ENCODE peak calls at places on chromosomes 3 and 15, in four cellular contexts. T is aorta, Y is cardiac fibroblast, U is left lung. Z is an unnamed sample.
A peak's percentile ranks its signal among the peaks of the same experiment; 100 is the strongest.

GRCh38 chr15:77797270-77797669 is 164.6 kb upstream of the LINGO1 start:
- DNase-seq in T (no peak), Y (no peak), U (no peak), Z (no peak)

GRCh38 chr3:125052671-125053303 is 3.0 kb downstream of the HEG1 start:
- DNase-seq in T (peak; percentile 60), Y (peak; percentile 99), U (no peak), Z (no peak)

GRCh38 chr3:114967168-114967567 is 179.9 kb downstream of the ZBTB20 start:
- DNase-seq in T (no peak), Y (no peak), U (no peak), Z (no peak)

GRCh38 chr15:90062023-90062728 is 40.1 kb downstream of the IDH2 start:
- DNase-seq in T (peak; percentile 65), Y (peak; percentile 10), U (no peak), Z (peak; percentile 89)

GRCh38 chr15:47711654-47712053 is 5.7 kb upstream of the SEMA6D start:
- DNase-seq in T (no peak), Y (peak; percentile 42), U (no peak), Z (no peak)

GRCh38 chr15:28961391-28961790 is 75.6 kb downstream of the APBA2 start:
- DNase-seq in T (no peak), Y (no peak), U (peak; percentile 66), Z (no peak)

GRCh38 chr3:141345951-141346817 is 22.1 kb upstream of the ZBTB38 start:
- DNase-seq in T (no peak), Y (no peak), U (no peak), Z (peak; percentile 54)

GRCh38 chr3:194137314-194138097 is 1.6 kb downstream of the HES1 start:
- DNase-seq in T (peak; percentile 78), Y (peak; percentile 71), U (peak; percentile 91), Z (peak; percentile 79)

GRCh38 chr3:98735296-98735695 is 27.8 kb upstream of the ST3GAL6 start:
- DNase-seq in T (no peak), Y (no peak), U (no peak), Z (no peak)

GRCh38 chr3:98733055-98733777 is 29.9 kb upstream of the ST3GAL6 start:
- DNase-seq in T (peak; percentile 67), Y (peak; percentile 26), U (peak; percentile 91), Z (no peak)

GRCh38 chr3:98733778-98734281 is 29.3 kb upstream of the ST3GAL6 start:
- DNase-seq in T (peak; percentile 51), Y (peak; percentile 37), U (no peak), Z (peak; percentile 26)

GRCh38 chr3:98734737-98735136 is 28.4 kb upstream of the ST3GAL6 start:
- DNase-seq in T (no peak), Y (peak; percentile 50), U (no peak), Z (no peak)

DNA sequence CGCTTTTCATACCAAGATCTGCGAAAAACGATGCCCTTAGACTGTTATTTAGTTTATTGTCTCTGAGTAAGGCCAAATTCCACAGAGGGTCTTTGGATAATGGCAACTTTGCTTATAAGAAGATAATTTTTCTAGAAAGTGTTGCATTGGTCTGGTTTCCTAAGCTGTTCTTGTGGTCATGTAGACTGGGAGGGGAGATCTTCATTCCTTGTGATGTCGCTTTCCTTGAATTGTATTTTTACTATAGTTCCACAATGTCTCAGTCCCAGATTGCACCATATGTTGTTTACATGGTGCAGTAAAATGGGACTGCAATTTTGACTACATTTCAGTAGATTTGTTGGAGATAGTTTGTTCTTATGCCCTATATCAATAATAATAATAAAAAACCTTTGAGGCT is 28.8 kb upstream of the ST3GAL6 start:
- DNase-seq in T (no peak), Y (peak; percentile 46), U (no peak), Z (no peak)
- H3K4me3 ChIP-seq in T (peak overlapping the region; percentile 69), Y (peak overlapping the region; percentile 89), U (peak overlapping the region; percentile 78), Z (no peak overlapping the region)

GRCh38 chr3:189590223-189590622 is 41.0 kb upstream of the TP63 start:
- DNase-seq in T (no peak), Y (no peak), U (peak; percentile 27), Z (no peak)

GRCh38 chr3:189588818-189589569 is 42.2 kb upstream of the TP63 start:
- DNase-seq in T (no peak), Y (no peak), U (no peak), Z (no peak)

GRCh38 chr3:189584609-189585008 is 46.6 kb upstream of the TP63 start:
- DNase-seq in T (no peak), Y (no peak), U (no peak), Z (no peak)

GRCh38 chr3:189586941-189587687 is 44.1 kb upstream of the TP63 start:
- DNase-seq in T (no peak), Y (no peak), U (no peak), Z (no peak)

DNA sequence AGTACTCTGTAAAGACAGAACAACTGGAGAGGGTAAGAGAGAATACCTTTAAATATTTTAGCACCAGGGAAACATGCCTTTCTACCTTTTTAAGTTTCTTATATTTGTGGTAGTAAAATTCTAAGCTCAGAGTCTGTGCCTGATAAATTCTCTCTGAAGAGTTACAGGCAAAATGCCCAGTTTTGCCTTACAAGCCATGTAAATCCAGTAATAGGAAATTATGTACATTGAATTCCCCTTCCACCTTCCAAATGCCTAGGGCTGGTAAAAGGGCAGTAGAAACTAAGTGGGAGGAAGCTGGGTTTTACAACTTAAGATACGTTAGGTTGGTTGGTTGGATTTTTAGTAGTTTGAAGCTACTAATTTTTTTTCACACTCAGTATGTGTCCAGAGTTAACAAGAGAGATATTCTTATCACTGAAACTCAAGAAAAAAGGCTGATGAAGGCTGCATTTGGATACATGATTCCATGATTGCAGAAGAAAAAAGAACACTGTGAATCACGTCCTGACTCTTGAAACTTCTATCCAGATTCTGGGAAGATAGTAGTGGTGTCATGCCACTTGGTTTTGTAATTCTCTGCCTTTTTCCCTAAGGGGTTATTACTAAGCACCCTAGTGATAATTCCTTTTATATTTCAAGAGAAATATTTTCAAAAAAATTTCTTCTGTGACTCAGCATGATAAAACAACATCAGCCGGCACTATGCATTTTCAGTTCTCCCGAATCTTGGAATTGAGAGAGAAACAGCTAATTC is 43.0 kb upstream of the TP63 start:
- DNase-seq in T (no peak), Y (peak; percentile 95), U (no peak), Z (no peak)
- H3K4me3 ChIP-seq in T (no peak overlapping the region), Y (no peak overlapping the region), U (no peak overlapping the region), Z (no peak overlapping the region)

GRCh38 chr15:80870893-80871292 is 91.7 kb downstream of the CEMIP start:
- DNase-seq in T (no peak), Y (no peak), U (no peak), Z (no peak)
- H3K4me3 ChIP-seq in T (no peak overlapping the region), Y (no peak overlapping the region), U (no peak overlapping the region), Z (no peak overlapping the region)

DNA sequence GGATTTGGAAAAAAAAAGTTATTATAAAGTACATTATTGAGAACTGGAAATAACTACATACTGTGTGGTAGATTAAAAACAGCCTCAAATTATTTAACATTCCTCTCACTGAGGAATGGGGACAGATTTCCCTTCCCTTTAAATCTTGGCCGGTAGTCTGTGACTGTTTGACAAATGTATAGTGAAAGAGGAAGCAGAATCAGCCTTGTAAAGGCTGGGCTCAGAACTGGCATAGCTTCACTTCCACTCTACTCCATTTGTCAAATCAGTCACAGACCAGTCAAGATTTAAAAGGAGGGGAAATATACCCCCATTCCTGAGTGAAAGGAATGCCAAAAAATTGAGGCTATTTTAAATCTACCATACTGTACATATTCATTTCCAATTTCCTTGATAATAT is 18.2 kb upstream of the B4GALT4 start:
- DNase-seq in T (no peak), Y (no peak), U (no peak), Z (no peak)
- H3K4me3 ChIP-seq in T (no peak overlapping the region), Y (no peak overlapping the region), U (no peak overlapping the region), Z (no peak overlapping the region)

GRCh38 chr15:41337631-41338522 is 5.2 kb downstream of the NUSAP1 start:
- DNase-seq in T (no peak), Y (peak; percentile 17), U (no peak), Z (no peak)
- H3K4me3 ChIP-seq in T (no peak overlapping the region), Y (no peak overlapping the region), U (no peak overlapping the region), Z (no peak overlapping the region)

GRCh38 chr15:53910236-53910849 is 67.9 kb upstream of the UNC13C start:
- DNase-seq in T (no peak), Y (no peak), U (no peak), Z (no peak)

GRCh38 chr15:53910852-53911251 is 67.4 kb upstream of the UNC13C start:
- DNase-seq in T (no peak), Y (no peak), U (peak; percentile 69), Z (peak; percentile 51)
- H3K4me3 ChIP-seq in T (no peak overlapping the region), Y (no peak overlapping the region), U (no peak overlapping the region), Z (no peak overlapping the region)

GRCh38 chr3:123444744-123445143 is 4.1 kb downstream of the ADCY5 start:
- DNase-seq in T (no peak), Y (no peak), U (no peak), Z (no peak)

GRCh38 chr3:123442125-123442524 is 6.8 kb downstream of the ADCY5 start:
- DNase-seq in T (no peak), Y (no peak), U (no peak), Z (no peak)

GRCh38 chr3:123445702-123446101 is 3.2 kb downstream of the ADCY5 start:
- DNase-seq in T (no peak), Y (no peak), U (no peak), Z (no peak)

GRCh38 chr3:123442908-123443307 is 6.0 kb downstream of the ADCY5 start:
- DNase-seq in T (no peak), Y (no peak), U (no peak), Z (no peak)

GRCh38 chr3:123444023-123444422 is 4.9 kb downstream of the ADCY5 start:
- DNase-seq in T (no peak), Y (no peak), U (no peak), Z (no peak)
- H3K4me3 ChIP-seq in T (no peak overlapping the region), Y (no peak overlapping the region), U (no peak overlapping the region), Z (no peak overlapping the region)

DNA sequence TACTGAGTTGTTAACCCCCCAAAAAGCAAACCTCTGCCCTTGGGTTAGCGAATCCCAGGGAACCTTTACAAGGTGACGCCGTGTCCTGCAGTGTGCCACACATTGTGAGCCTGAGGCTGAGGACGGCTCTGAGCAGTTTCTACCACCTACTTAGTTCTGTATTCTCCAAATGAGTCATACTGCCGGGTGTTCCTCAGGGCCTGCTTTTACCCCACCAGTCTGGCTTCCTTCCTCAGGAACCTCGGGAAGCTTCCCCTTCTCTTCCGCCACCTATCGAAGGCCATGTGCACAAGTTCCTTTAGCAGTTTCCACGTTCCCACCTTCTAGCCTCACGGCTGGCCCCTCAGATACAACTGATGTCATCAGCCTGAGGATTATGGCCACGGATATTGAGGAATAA is 384.0 kb upstream of the TPM1 start:
- DNase-seq in T (peak; percentile 59), Y (peak; percentile 19), U (no peak), Z (no peak)
- H3K4me3 ChIP-seq in T (no peak overlapping the region), Y (no peak overlapping the region), U (no peak overlapping the region), Z (no peak overlapping the region)

GRCh38 chr3:81702126-81702525 is 59.3 kb downstream of the GBE1 start:
- DNase-seq in T (no peak), Y (no peak), U (no peak), Z (no peak)
- H3K4me3 ChIP-seq in T (no peak overlapping the region), Y (no peak overlapping the region), U (no peak overlapping the region), Z (no peak overlapping the region)

Z was measured in mucosa of descending colon.